ENCODE peak calls at places on chromosomes 2 and 18, in seven cellular contexts. One of them, this sample, is unnamed.

GRCh38 chr18:45805551-45805950 is 19.9 kb upstream of the SIGLEC15 start:
- DNase-seq in HCT116: no peak
- DNase-seq in HepG2: no peak
- DNase-seq in IMR-90: no peak
- DNase-seq in H1: no peak
- DNase-seq in GM12878: no peak
- DNase-seq in K562: no peak
- DNase-seq in this sample: no peak

GRCh38 chr18:40577255-40577654 is 1377.8 kb upstream of the PIK3C3 start:
- DNase-seq in IMR-90: peak; percentile 19
- DNase-seq in HepG2: no peak
- DNase-seq in H1: no peak
- DNase-seq in HCT116: no peak
- DNase-seq in GM12878: no peak
- DNase-seq in K562: no peak
- DNase-seq in this sample: no peak

GRCh38 chr2:227822416-227823003 is 8.9 kb downstream of the CCL20 start:
- DNase-seq in K562: no peak
- DNase-seq in H1: no peak
- DNase-seq in HCT116: no peak
- DNase-seq in HepG2: peak; percentile 21
- DNase-seq in GM12878: no peak
- DNase-seq in IMR-90: no peak
- DNase-seq in this sample: no peak

GRCh38 chr18:7259482-7259881 is 28.6 kb downstream of the LRRC30 start:
- DNase-seq in HepG2: no peak
- DNase-seq in K562: no peak
- DNase-seq in HCT116: no peak
- DNase-seq in H1: no peak
- DNase-seq in IMR-90: no peak
- DNase-seq in GM12878: no peak
- DNase-seq in this sample: no peak

GRCh38 chr2:192190474-192190873 is 4.3 kb downstream of the TMEFF2 start:
- DNase-seq in GM12878: no peak
- DNase-seq in H1: no peak
- DNase-seq in HepG2: peak; percentile 20
- DNase-seq in HCT116: peak; percentile 10
- DNase-seq in IMR-90: peak; percentile 58
- DNase-seq in K562: no peak
- DNase-seq in this sample: peak; percentile 4

GRCh38 chr2:225190987-225191386 is 148.7 kb upstream of the DOCK10 start:
- DNase-seq in K562: no peak
- DNase-seq in H1: no peak
- DNase-seq in HCT116: no peak
- DNase-seq in HepG2: no peak
- DNase-seq in IMR-90: peak; percentile 55
- DNase-seq in GM12878: no peak
- DNase-seq in this sample: no peak

GRCh38 chr2:112938904-112939303 is 27.9 kb downstream of the IL37 start:
- DNase-seq in H1: no peak
- DNase-seq in HepG2: no peak
- DNase-seq in IMR-90: peak; percentile 13
- DNase-seq in K562: no peak
- DNase-seq in GM12878: no peak
- DNase-seq in HCT116: peak; percentile 68
- DNase-seq in this sample: no peak

GRCh38 chr2:172427990-172428840 is 829 bp downstream of the ITGA6 start:
- DNase-seq in GM12878: no peak
- DNase-seq in IMR-90: no peak
- DNase-seq in HepG2: peak; percentile 74
- DNase-seq in H1: peak; percentile 66
- DNase-seq in HCT116: no peak
- DNase-seq in K562: peak; percentile 46
- DNase-seq in this sample: peak; percentile 57

GRCh38 chr2:14828223-14828622 is 195.7 kb downstream of the LRATD1 start:
- DNase-seq in H1: no peak
- DNase-seq in IMR-90: no peak
- DNase-seq in GM12878: no peak
- DNase-seq in HepG2: no peak
- DNase-seq in K562: no peak
- DNase-seq in HCT116: no peak
- DNase-seq in this sample: no peak

GRCh38 chr2:14831458-14831857 is 198.9 kb downstream of the LRATD1 start:
- DNase-seq in IMR-90: no peak
- DNase-seq in H1: no peak
- DNase-seq in K562: no peak
- DNase-seq in GM12878: no peak
- DNase-seq in HCT116: no peak
- DNase-seq in HepG2: no peak
- DNase-seq in this sample: no peak

GRCh38 chr2:14826518-14826917 is 194.0 kb downstream of the LRATD1 start:
- DNase-seq in IMR-90: no peak
- DNase-seq in H1: no peak
- DNase-seq in HepG2: no peak
- DNase-seq in K562: no peak
- DNase-seq in GM12878: no peak
- DNase-seq in HCT116: no peak
- DNase-seq in this sample: no peak

DNA sequence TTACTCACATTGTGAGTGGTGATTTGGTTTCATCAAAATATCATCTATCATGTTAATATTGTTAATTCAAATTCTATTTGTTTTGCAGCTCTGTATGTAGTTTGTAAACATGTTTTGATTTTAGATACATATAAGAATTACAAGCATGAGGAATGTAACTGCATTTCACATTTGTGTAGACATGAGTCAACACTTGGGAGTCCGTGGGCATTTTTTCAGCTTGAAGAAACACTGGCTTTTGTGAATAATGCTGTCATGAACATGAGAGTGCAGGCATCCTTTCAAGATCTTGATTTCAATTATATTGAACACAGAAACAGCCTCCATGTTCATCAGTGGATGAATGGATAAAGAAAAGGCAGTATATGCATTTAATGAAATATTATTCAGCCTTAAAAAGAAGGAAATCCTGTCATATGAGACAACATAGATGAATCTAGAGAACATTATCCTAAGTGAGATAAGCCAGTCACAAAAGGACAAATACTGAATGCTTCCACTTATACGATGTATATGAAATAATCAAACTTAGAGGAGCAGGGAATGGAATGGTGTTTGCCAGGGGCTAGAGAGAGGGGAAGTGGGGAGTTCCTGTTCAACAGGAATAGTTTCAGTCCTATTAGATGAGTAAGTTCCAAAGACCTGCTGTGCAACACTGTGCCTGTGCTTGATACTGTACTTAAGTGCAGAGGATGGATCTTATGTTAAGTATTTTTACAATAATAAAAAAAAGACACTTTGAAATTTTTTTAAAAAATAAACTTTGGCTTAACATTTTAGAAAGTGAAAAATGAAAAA is 194.9 kb downstream of the LRATD1 start:
- DNase-seq in IMR-90: peak; percentile 1
- DNase-seq in HCT116: no peak
- DNase-seq in K562: no peak
- DNase-seq in GM12878: no peak
- DNase-seq in H1: no peak
- DNase-seq in HepG2: no peak
- DNase-seq in this sample: no peak
- TF ChIP-seq CEBPB in IMR-90: no peak
- TF ChIP-seq CEBPB in HCT116: no peak
- TF ChIP-seq CEBPB in K562: no peak
- TF ChIP-seq CEBPB in GM12878: no peak
- TF ChIP-seq CEBPB in H1: no peak
- TF ChIP-seq CEBPB in HepG2: no peak
- TF ChIP-seq CEBPB in this sample: no peak

GRCh38 chr2:235049719-235050118 is 97.9 kb downstream of the SH3BP4 start:
- DNase-seq in K562: no peak
- DNase-seq in IMR-90: no peak
- DNase-seq in HepG2: no peak
- DNase-seq in GM12878: no peak
- DNase-seq in HCT116: no peak
- DNase-seq in H1: no peak
- DNase-seq in this sample: no peak

GRCh38 chr2:235050992-235051351 is 99.2 kb downstream of the SH3BP4 start:
- DNase-seq in GM12878: no peak
- DNase-seq in IMR-90: peak; percentile 93
- DNase-seq in HepG2: peak; percentile 46
- DNase-seq in HCT116: peak; percentile 82
- DNase-seq in K562: peak; percentile 21
- DNase-seq in H1: no peak
- DNase-seq in this sample: peak; percentile 42

GRCh38 chr2:235047171-235048160 is 95.6 kb downstream of the SH3BP4 start:
- DNase-seq in K562: no peak
- DNase-seq in H1: no peak
- DNase-seq in HepG2: no peak
- DNase-seq in GM12878: no peak
- DNase-seq in IMR-90: no peak
- DNase-seq in HCT116: no peak
- DNase-seq in this sample: no peak

GRCh38 chr2:235048549-235048948 is 96.7 kb downstream of the SH3BP4 start:
- DNase-seq in HCT116: no peak
- DNase-seq in HepG2: no peak
- DNase-seq in GM12878: no peak
- DNase-seq in K562: no peak
- DNase-seq in H1: no peak
- DNase-seq in IMR-90: no peak
- DNase-seq in this sample: no peak

DNA sequence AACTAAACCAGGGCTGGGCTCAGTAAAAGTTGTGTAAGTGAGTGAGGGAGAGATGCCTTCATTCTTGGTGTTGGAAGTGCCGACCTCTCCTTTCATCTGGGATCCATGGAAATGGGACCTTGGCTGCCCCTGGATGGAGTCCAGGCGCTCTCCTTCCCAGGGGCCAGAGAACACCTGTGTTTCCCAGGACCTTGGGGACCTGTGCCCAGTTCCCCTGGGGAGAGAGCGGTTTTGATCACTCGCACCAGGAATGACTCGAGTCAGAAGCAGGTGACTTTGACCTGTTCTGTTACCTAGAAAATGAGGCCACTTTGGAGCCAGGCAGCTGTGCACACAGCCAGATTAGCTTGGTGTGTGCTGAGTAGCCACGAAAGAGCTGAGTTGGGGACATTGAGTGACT is 97.3 kb downstream of the SH3BP4 start:
- DNase-seq in K562: no peak
- DNase-seq in H1: no peak
- DNase-seq in IMR-90: no peak
- DNase-seq in HepG2: no peak
- DNase-seq in GM12878: no peak
- DNase-seq in HCT116: no peak
- DNase-seq in this sample: no peak
- TF ChIP-seq CEBPB in K562: no peak
- TF ChIP-seq CEBPB in H1: no peak
- TF ChIP-seq CEBPB in IMR-90: no peak
- TF ChIP-seq CEBPB in HepG2: no peak
- TF ChIP-seq CEBPB in GM12878: no peak
- TF ChIP-seq CEBPB in HCT116: no peak
- TF ChIP-seq CEBPB in this sample: no peak

DNA sequence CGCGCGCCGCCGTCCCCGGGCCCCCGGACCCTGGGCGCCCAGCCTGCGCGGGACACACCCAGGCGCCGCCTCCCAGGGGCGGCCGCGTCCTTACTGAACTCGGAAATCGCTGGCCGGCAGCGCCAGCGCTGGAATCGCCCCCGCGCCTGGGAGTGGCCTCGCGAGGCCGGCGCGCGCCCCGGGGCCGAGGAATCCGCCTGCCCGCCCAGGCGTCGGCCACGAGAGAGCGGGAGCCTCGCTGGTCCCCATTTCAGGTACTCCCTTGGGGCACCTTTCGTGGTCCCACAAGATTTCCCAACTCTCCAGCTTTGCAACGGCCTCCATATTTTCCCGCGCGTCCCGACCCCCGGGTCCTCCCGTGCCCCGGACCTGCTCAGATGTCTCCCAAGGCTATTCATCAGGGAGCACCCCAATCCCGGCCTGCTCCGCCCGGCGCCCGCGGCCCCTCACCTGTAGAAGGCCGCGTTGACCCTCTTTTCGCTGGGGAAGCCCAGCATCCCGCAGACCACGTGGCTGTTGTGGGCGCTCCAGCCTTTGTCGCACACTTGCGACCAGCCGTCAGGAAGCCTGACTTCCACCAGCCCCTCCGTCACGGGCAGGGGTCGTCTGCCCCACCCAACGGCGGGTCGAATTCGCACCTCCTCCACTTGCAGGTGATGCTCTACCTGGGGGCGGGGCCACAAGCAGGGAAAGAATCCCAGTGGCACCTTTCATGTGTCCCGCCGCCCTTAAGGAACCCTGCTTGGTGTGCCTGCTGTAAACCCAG is 4.6 kb downstream of the LOXL3 start:
- DNase-seq in IMR-90: peak; percentile 46
- DNase-seq in HCT116: no peak
- DNase-seq in K562: peak; percentile 84
- DNase-seq in GM12878: no peak
- DNase-seq in HepG2: peak; percentile 50
- DNase-seq in H1: peak; percentile 87
- DNase-seq in this sample: peak; percentile 76
- TF ChIP-seq CEBPB in IMR-90: no peak
- TF ChIP-seq CEBPB in HCT116: no peak
- TF ChIP-seq CEBPB in K562: no peak
- TF ChIP-seq CEBPB in GM12878: no peak
- TF ChIP-seq CEBPB in HepG2: no peak
- TF ChIP-seq CEBPB in H1: no peak
- TF ChIP-seq CEBPB in this sample: no peak

GRCh38 chr2:236712961-236713673 is 143.5 kb downstream of the ACKR3 start:
- DNase-seq in IMR-90: no peak
- DNase-seq in GM12878: no peak
- DNase-seq in K562: no peak
- DNase-seq in HepG2: no peak
- DNase-seq in H1: no peak
- DNase-seq in HCT116: no peak
- DNase-seq in this sample: no peak

GRCh38 chr2:236712304-236712703 is 142.7 kb downstream of the ACKR3 start:
- DNase-seq in K562: no peak
- DNase-seq in GM12878: no peak
- DNase-seq in HCT116: no peak
- DNase-seq in HepG2: no peak
- DNase-seq in H1: no peak
- DNase-seq in IMR-90: peak; percentile 23
- DNase-seq in this sample: no peak

GRCh38 chr2:236714061-236714460 is 144.4 kb downstream of the ACKR3 start:
- DNase-seq in IMR-90: no peak
- DNase-seq in GM12878: no peak
- DNase-seq in HCT116: no peak
- DNase-seq in K562: no peak
- DNase-seq in H1: no peak
- DNase-seq in HepG2: no peak
- DNase-seq in this sample: peak; percentile 14

GRCh38 chr2:236715077-236715476 is 145.5 kb downstream of the ACKR3 start:
- DNase-seq in K562: no peak
- DNase-seq in GM12878: no peak
- DNase-seq in HepG2: no peak
- DNase-seq in IMR-90: no peak
- DNase-seq in HCT116: no peak
- DNase-seq in H1: no peak
- DNase-seq in this sample: no peak

DNA sequence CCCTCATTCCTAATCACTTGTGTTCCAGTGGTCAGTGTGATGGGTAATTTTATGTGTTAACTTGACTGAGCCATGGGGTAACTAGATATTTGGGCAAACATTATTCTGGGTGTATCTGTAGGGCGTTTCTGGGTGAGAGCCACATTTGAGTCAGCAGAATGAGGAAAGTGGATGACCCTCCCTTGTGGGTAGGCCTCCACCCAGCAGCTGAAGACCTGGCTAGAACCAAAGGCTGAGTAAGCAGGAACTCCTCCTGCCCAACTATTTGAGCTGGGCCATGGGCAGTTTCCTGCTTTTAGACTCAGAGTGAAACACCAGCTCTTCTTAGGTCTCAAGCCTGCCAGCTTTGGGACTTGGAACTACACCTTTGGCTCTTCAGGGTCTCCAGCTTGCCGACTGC is 141.8 kb downstream of the ACKR3 start:
- DNase-seq in IMR-90: no peak
- DNase-seq in HCT116: no peak
- DNase-seq in HepG2: no peak
- DNase-seq in K562: no peak
- DNase-seq in H1: no peak
- DNase-seq in GM12878: no peak
- DNase-seq in this sample: no peak
- TF ChIP-seq CEBPB in IMR-90: no peak
- TF ChIP-seq CEBPB in HCT116: no peak
- TF ChIP-seq CEBPB in HepG2: no peak
- TF ChIP-seq CEBPB in K562: no peak
- TF ChIP-seq CEBPB in H1: no peak
- TF ChIP-seq CEBPB in GM12878: no peak
- TF ChIP-seq CEBPB in this sample: no peak